ENCODE peak calls at places on chromosomes 13 and 19, in seven cellular contexts. L is fibroblast of lung, I is neural crest cell, D is LNCaP clone FGC, V is mammary epithelial cell, X is endothelial cell, B is foreskin fibroblast. U is an unnamed sample.

GRCh38 chr19:45601524-45602522 is at the start of gene GPR4:
- DNase-seq in L (no peak), I (no peak), D (no peak), V (no peak), X (peak; percentile 64), B (no peak), U (no peak)

GRCh38 chr19:33152178-33152577 is 20.3 kb downstream of the WDR88 start:
- DNase-seq in L (no peak), I (no peak), D (no peak), V (no peak), X (no peak), B (peak; percentile 7), U (no peak)

GRCh38 chr13:77056886-77057285 is 29.9 kb upstream of the FBXL3 start:
- DNase-seq in L (no peak), I (no peak), D (no peak), V (no peak), X (no peak), B (no peak), U (no peak)

GRCh38 chr19:5397804-5398692 is 57.2 kb upstream of the ZNRF4 start:
- DNase-seq in L (no peak), I (peak; percentile 50), D (no peak), V (no peak), X (peak; percentile 55), B (peak; percentile 4), U (no peak)

GRCh38 chr19:31223805-31224534 is 125.3 kb downstream of the TSHZ3 start:
- DNase-seq in L (peak; percentile 92), I (no peak), D (no peak), V (no peak), X (no peak), B (peak; percentile 93), U (no peak)

GRCh38 chr19:35903550-35904179 is 1.3 kb downstream of the HCST start:
- DNase-seq in L (peak; percentile 78), I (no peak), D (no peak), V (peak; percentile 43), X (peak; percentile 48), B (peak; percentile 79), U (peak; percentile 88)

GRCh38 chr13:95494082-95494681 is 58.3 kb upstream of the CLDN10 start:
- DNase-seq in L (peak; percentile 52), I (peak; percentile 51), D (peak; percentile 71), V (peak; percentile 65), X (peak; percentile 52), B (peak; percentile 49), U (no peak)

GRCh38 chr19:45972944-45973525 is 630 bp downstream of the NOVA2 start:
- DNase-seq in L (no peak), I (no peak), D (no peak), V (no peak), X (no peak), B (no peak), U (no peak)

DNA sequence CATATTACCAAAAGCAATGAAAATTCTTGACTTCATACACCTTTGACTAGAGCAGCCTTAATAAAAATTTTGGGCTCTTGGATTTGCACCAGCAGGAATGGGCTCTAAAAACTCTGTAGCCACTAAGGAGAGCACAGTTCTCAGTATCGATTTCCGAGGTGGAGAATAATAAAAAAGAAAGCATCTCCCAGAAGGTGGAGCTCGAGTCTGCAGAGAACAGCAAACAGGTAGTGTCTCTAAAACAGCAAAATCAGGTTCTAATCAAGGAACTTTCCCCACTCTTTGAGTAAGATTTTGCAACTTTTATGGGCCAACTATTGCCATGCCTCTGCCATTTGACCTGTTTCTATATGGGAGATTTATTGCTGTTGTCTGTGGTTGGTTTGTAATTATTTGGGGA is 258.7 kb upstream of the GPC6 start:
- DNase-seq in L (peak; percentile 8), I (no peak), D (no peak), V (peak; percentile 9), X (no peak), B (peak; percentile 2), U (no peak)
- TF ChIP-seq CTCF in L (no peak), I (no peak), D (peak; percentile 15), V (peak; percentile 56), X (no peak), B (peak; percentile 15), U (no peak)

DNA sequence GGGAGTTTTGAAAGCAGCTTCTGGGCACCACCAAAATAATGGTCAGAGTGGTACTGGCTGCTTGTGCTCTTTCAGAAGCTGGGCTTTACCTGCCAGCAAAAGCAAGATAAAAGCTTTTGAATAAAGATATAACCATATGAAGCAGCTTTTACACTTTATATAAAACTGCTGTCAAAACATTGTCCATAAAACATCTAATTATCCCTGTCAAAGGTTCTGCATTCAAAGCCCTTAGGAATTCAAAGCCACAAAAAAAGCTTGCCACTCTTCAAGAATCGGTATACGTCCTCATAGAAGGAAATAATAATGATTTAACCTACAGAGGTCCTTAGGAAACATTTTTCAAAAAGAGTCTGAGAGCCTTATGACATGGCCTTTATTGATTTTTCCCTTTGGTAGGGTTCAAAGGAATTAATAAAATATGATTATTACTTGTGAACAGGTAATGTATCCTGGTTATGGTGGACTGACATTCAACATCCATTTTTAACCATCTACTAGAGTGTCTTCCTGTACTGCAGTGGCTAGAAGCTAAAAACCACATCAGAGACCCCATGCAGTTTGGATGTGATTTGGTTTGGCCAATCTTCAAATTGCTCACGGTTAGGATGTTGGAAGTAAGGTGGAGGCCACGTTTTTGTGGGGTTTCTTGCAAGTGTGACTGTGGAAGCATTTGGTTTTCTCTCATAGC is 441.7 kb downstream of the DIAPH3 start:
- DNase-seq in L (no peak), I (no peak), D (no peak), V (no peak), X (no peak), B (no peak), U (no peak)
- TF ChIP-seq CTCF in L (no peak), I (no peak), D (no peak), V (no peak), X (no peak), B (no peak), U (no peak)

GRCh38 chr13:97834255-97834654 is 119.2 kb upstream of the IPO5 start:
- DNase-seq in L (no peak), I (no peak), D (no peak), V (no peak), X (no peak), B (no peak), U (no peak)
- TF ChIP-seq CTCF in L (no peak), I (no peak), D (peak; percentile 31), V (peak; percentile 11), X (no peak), B (no peak), U (no peak)

DNA sequence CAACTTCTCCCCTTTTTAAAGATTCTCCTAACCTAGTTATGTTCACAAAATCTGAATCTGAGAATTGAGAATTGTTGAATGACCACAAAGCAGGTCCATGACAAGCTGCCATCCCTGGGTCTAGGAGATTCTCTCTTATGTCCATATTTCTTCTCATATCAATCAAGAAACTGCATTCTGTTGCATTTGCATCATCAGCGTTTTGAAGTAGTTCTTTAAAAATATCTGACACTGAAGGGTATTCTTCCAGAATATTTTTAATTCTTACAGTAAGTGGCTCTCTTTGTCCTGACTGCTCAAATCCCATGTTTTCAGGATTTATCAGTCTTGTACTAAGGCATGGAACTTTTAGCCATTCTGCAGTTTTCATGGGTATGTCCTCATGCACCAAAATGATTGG is 94.3 kb downstream of the SACS start:
- DNase-seq in L (no peak), I (no peak), D (no peak), V (no peak), X (no peak), B (no peak), U (no peak)
- TF ChIP-seq CTCF in L (no peak), I (no peak), D (no peak), V (no peak), X (no peak), B (no peak), U (no peak)

GRCh38 chr19:37719927-37720265 is 335 bp upstream of the ZNF607 start:
- DNase-seq in L (no peak), I (no peak), D (no peak), V (no peak), X (no peak), B (no peak), U (no peak)
- TF ChIP-seq CTCF in L (no peak), I (peak; percentile 41), D (no peak), V (no peak), X (no peak), B (no peak), U (no peak)

DNA sequence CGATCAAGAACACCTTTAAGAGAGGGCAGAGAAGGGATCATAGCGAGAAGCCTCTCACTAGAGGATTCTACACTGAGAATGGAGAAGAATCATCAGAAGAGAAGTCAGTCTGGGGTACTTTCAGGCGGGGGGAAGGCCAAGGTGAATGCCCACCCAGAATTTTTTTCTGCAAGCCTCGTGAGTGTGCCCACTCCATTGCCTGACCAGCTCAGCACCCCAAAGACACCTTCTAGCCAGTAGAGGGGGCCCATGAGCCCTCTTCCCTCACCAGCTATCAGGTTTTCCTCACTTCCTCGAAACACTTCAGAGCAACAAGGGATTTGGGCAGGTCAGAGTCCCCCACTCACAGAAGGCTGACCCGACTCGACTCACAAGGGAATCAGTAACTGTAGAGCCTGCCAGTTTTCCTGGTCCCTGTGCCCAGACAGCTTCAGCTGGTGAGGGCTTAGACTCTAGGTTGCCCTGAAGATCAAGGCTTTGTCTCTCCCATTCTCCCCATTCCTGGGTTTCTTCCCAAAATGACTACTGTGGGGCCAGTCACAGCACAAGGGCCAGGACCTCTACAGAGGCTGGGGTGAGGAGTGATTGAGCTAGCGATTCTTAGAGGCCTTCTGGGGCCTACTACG is 18.4 kb downstream of the NLRP13 start:
- DNase-seq in L (no peak), I (no peak), D (no peak), V (no peak), X (no peak), B (no peak), U (no peak)
- TF ChIP-seq CTCF in L (no peak), I (no peak), D (peak; percentile 64), V (no peak), X (no peak), B (no peak), U (no peak)

GRCh38 chr19:38880882-38881609 is 3.0 kb upstream of the RINL start:
- DNase-seq in L (no peak), I (no peak), D (no peak), V (no peak), X (no peak), B (no peak), U (no peak)

GRCh38 chr19:38877781-38878574 is at the start of gene RINL:
- DNase-seq in L (no peak), I (no peak), D (no peak), V (no peak), X (peak; percentile 23), B (no peak), U (peak; percentile 56)

GRCh38 chr19:38880076-38880881 is 2.2 kb upstream of the RINL start:
- DNase-seq in L (no peak), I (no peak), D (no peak), V (no peak), X (no peak), B (no peak), U (no peak)

GRCh38 chr19:38879400-38879751 is 1.3 kb upstream of the RINL start:
- DNase-seq in L (no peak), I (no peak), D (no peak), V (no peak), X (no peak), B (no peak), U (no peak)

GRCh38 chr19:38878575-38879399 is 712 bp upstream of the RINL start:
- DNase-seq in L (no peak), I (no peak), D (no peak), V (no peak), X (no peak), B (no peak), U (no peak)
- TF ChIP-seq CTCF in L (no peak), I (no peak), D (no peak), V (no peak), X (no peak), B (no peak), U (no peak)